ENCODE peak calls at places on chromosome 18, in eight cellular contexts. A, W, P, L, X, F, B and E are unnamed samples.

GRCh38 chr18:6719098-6719913 is 10.2 kb upstream of the ARHGAP28 start:
- DNase-seq in A (no peak), W (no peak), P (no peak), L (no peak), X (no peak), F (no peak), B (no peak), E (no peak)

GRCh38 chr18:28820353-28820752 is 643.4 kb upstream of the CDH2 start:
- DNase-seq in A (no peak), W (no peak), P (no peak), L (no peak), X (no peak), F (no peak), B (no peak), E (no peak)

GRCh38 chr18:66160007-66160406 is 409.2 kb downstream of the CDH7 start:
- DNase-seq in A (no peak), W (no peak), P (no peak), L (no peak), X (no peak), F (no peak), B (no peak), E (no peak)

GRCh38 chr18:73908323-73908722 is 239.3 kb downstream of the FBXO15 start:
- DNase-seq in A (no peak), W (no peak), P (no peak), L (peak; percentile 71), X (no peak), F (peak; percentile 52), B (no peak), E (no peak)

GRCh38 chr18:59516356-59517155 is 157.5 kb upstream of the LMAN1 start:
- DNase-seq in A (no peak), W (no peak), P (no peak), L (peak; percentile 18), X (peak; percentile 66), F (peak; percentile 92), B (no peak), E (peak; percentile 84)

GRCh38 chr18:77366725-77367641 is 117.3 kb downstream of the GALR1 start:
- DNase-seq in A (peak; percentile 64), W (no peak), P (no peak), L (no peak), X (peak; percentile 65), F (no peak), B (no peak), E (peak; percentile 25)

GRCh38 chr18:61921621-61922235 is 28.9 kb upstream of the RNF152 start:
- DNase-seq in A (no peak), W (no peak), P (no peak), L (no peak), X (no peak), F (peak; percentile 15), B (no peak), E (no peak)

GRCh38 chr18:47262397-47263196 is 11.1 kb upstream of the SKOR2 start:
- DNase-seq in A (no peak), W (no peak), P (no peak), L (peak; percentile 33), X (no peak), F (no peak), B (no peak), E (no peak)

GRCh38 chr18:39167990-39168389 is 1602.4 kb upstream of the CELF4 start:
- DNase-seq in A (no peak), W (no peak), P (no peak), L (peak; percentile 8), X (no peak), F (no peak), B (no peak), E (no peak)

GRCh38 chr18:53991202-53991601 is 233.3 kb downstream of the MBD2 start:
- DNase-seq in A (no peak), W (no peak), P (no peak), L (no peak), X (no peak), F (no peak), B (no peak), E (no peak)

GRCh38 chr18:39675358-39675757 is 2109.8 kb upstream of the CELF4 start:
- DNase-seq in A (no peak), W (no peak), P (no peak), L (no peak), X (peak; percentile 18), F (peak; percentile 59), B (no peak), E (no peak)

GRCh38 chr18:50559750-50560680 is at the start of gene MAPK4:
- DNase-seq in A (peak; percentile 37), W (no peak), P (no peak), L (peak; percentile 79), X (peak; percentile 80), F (no peak), B (peak; percentile 58), E (peak; percentile 55)

GRCh38 chr18:74731097-74731496 is 133.4 kb downstream of the ZNF407 start:
- DNase-seq in A (no peak), W (no peak), P (no peak), L (no peak), X (no peak), F (peak; percentile 86), B (no peak), E (no peak)

GRCh38 chr18:8314123-8314522 is 295.1 kb upstream of the RAB12 start:
- DNase-seq in A (no peak), W (no peak), P (no peak), L (no peak), X (no peak), F (peak; percentile 40), B (no peak), E (no peak)
- H3K27ac ChIP-seq in A (no peak overlapping the region), W (no peak overlapping the region), P (no peak overlapping the region), L (no peak overlapping the region), X (no peak overlapping the region), F (no peak overlapping the region), B (no peak overlapping the region), E (no peak overlapping the region)

DNA sequence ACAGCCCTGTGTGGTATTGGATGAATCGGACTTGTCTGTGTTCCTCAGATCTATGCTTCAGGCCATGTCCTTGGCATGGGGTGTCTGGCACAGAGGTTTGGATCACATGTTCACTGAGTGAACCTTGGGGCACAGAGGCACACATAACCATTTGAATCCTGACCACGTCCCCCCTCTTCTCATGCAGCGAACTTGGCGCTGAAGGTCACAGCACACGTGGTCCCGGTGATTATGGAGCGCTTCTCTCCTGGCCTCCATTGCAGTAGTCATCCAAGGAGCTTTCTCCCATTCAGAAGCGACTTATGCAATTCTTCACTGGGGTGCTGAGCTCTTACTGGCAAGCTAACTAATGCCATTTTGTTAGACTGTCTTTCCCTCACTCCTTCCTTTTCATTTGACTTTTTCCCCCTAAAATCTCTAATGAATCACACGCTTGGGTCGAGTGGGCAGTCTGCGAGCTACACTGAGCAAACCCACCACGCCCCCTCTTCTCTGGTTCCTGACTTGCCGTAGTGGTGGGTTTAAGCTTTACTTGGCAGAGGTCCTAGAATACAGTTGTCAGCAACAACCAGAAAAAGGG is 59.4 kb downstream of the KCNG2 start:
- DNase-seq in A (peak; percentile 9), W (no peak), P (no peak), L (no peak), X (no peak), F (peak; percentile 58), B (no peak), E (peak; percentile 65)
- H3K27ac ChIP-seq in A (no peak overlapping the region), W (no peak overlapping the region), P (no peak overlapping the region), L (no peak overlapping the region), X (no peak overlapping the region), F (no peak overlapping the region), B (no peak overlapping the region), E (no peak overlapping the region)

GRCh38 chr18:8749492-8749891 is 44.1 kb downstream of the MTCL1 start:
- DNase-seq in A (peak; percentile 7), W (no peak), P (no peak), L (no peak), X (no peak), F (no peak), B (no peak), E (no peak)

GRCh38 chr18:8754995-8755955 is 49.9 kb downstream of the MTCL1 start:
- DNase-seq in A (no peak), W (peak; percentile 47), P (no peak), L (no peak), X (no peak), F (peak; percentile 89), B (no peak), E (no peak)

GRCh38 chr18:8752329-8752728 is 47.0 kb downstream of the MTCL1 start:
- DNase-seq in A (no peak), W (no peak), P (no peak), L (no peak), X (no peak), F (peak; percentile 53), B (no peak), E (no peak)

GRCh38 chr18:8750954-8751415 is 45.6 kb downstream of the MTCL1 start:
- DNase-seq in A (no peak), W (no peak), P (no peak), L (no peak), X (no peak), F (peak; percentile 96), B (no peak), E (no peak)

GRCh38 chr18:8751692-8752091 is 46.3 kb downstream of the MTCL1 start:
- DNase-seq in A (no peak), W (no peak), P (no peak), L (no peak), X (no peak), F (no peak), B (no peak), E (no peak)
- H3K27ac ChIP-seq in A (no peak overlapping the region), W (no peak overlapping the region), P (no peak overlapping the region), L (no peak overlapping the region), X (no peak overlapping the region), F (peak overlapping the region; percentile 90), B (no peak overlapping the region), E (no peak overlapping the region)

GRCh38 chr18:9817725-9818422 is 67.9 kb upstream of the TXNDC2 start:
- DNase-seq in A (no peak), W (no peak), P (no peak), L (no peak), X (no peak), F (no peak), B (no peak), E (no peak)
- H3K27ac ChIP-seq in A (no peak overlapping the region), W (no peak overlapping the region), P (no peak overlapping the region), L (no peak overlapping the region), X (peak overlapping the region; percentile 74), F (no peak overlapping the region), B (no peak overlapping the region), E (no peak overlapping the region)

DNA sequence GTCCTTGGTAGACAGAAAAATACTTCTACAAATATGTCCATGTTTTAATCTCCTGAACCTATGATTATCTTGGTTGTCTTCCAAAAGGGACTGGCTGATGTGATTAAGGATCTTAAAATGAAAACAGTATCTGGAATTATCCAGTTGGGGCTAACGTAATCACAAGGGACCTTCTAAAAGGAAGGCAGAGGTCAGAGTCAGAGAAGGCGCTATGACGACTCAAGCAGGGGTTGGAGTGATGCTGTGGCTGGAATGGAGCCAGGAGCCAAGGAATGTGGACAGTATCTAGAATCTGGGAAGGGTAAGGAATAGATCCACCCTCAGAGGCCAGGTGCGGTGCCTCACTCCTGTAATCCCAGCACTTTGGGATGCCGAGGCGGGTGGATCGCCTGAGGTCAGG is 4.2 kb upstream of the USP14 start:
- DNase-seq in A (no peak), W (no peak), P (no peak), L (no peak), X (no peak), F (peak; percentile 29), B (no peak), E (no peak)
- H3K27ac ChIP-seq in A (no peak overlapping the region), W (no peak overlapping the region), P (no peak overlapping the region), L (no peak overlapping the region), X (no peak overlapping the region), F (no peak overlapping the region), B (no peak overlapping the region), E (no peak overlapping the region)